ENCODE peak calls at places on chromosomes 3 and 15, in ten cellular contexts. One of them, this sample, is unnamed.

GRCh38 chr3:193087336-193087735 is 153.7 kb upstream of the PLAAT1 start:
- DNase-seq in PC-3: no peak
- DNase-seq in SJSA1: no peak
- DNase-seq in ovary: no peak
- DNase-seq in adipocyte: no peak
- DNase-seq in mucosa of descending colon: no peak
- DNase-seq in left ventricle myocardium inferior: no peak
- DNase-seq in mesenchymal stem cell: no peak
- DNase-seq in breast epithelium: no peak
- DNase-seq in GM23248: no peak
- DNase-seq in this sample: no peak

GRCh38 chr3:45109736-45110135 is 36.4 kb downstream of the CDCP1 start:
- DNase-seq in PC-3: no peak
- DNase-seq in SJSA1: no peak
- DNase-seq in ovary: no peak
- DNase-seq in adipocyte: no peak
- DNase-seq in mucosa of descending colon: peak; percentile 24
- DNase-seq in left ventricle myocardium inferior: no peak
- DNase-seq in mesenchymal stem cell: peak; percentile 84
- DNase-seq in breast epithelium: no peak
- DNase-seq in GM23248: no peak
- DNase-seq in this sample: no peak

GRCh38 chr15:95874625-95875024 is 455.9 kb upstream of the NR2F2 start:
- DNase-seq in PC-3: no peak
- DNase-seq in SJSA1: no peak
- DNase-seq in ovary: no peak
- DNase-seq in adipocyte: peak; percentile 48
- DNase-seq in mucosa of descending colon: no peak
- DNase-seq in left ventricle myocardium inferior: no peak
- DNase-seq in mesenchymal stem cell: no peak
- DNase-seq in breast epithelium: no peak
- DNase-seq in GM23248: no peak
- DNase-seq in this sample: no peak

GRCh38 chr3:53122933-53123305 is 7.3 kb downstream of the RFT1 start:
- DNase-seq in PC-3: no peak
- DNase-seq in SJSA1: no peak
- DNase-seq in ovary: no peak
- DNase-seq in adipocyte: no peak
- DNase-seq in mucosa of descending colon: no peak
- DNase-seq in left ventricle myocardium inferior: no peak
- DNase-seq in mesenchymal stem cell: no peak
- DNase-seq in breast epithelium: no peak
- DNase-seq in GM23248: no peak
- DNase-seq in this sample: no peak

GRCh38 chr15:58243083-58243482 is 104.9 kb downstream of the AQP9 start:
- DNase-seq in PC-3: no peak
- DNase-seq in SJSA1: no peak
- DNase-seq in ovary: no peak
- DNase-seq in adipocyte: no peak
- DNase-seq in mucosa of descending colon: no peak
- DNase-seq in left ventricle myocardium inferior: no peak
- DNase-seq in mesenchymal stem cell: no peak
- DNase-seq in breast epithelium: no peak
- DNase-seq in GM23248: no peak
- DNase-seq in this sample: no peak

GRCh38 chr15:64599226-64599625 is 138.8 kb downstream of the ZNF609 start:
- DNase-seq in PC-3: no peak
- DNase-seq in SJSA1: no peak
- DNase-seq in ovary: no peak
- DNase-seq in adipocyte: no peak
- DNase-seq in mucosa of descending colon: no peak
- DNase-seq in left ventricle myocardium inferior: no peak
- DNase-seq in mesenchymal stem cell: no peak
- DNase-seq in breast epithelium: no peak
- DNase-seq in GM23248: no peak
- DNase-seq in this sample: no peak

GRCh38 chr3:43883729-43884396 is 193.1 kb downstream of the ABHD5 start:
- DNase-seq in PC-3: no peak
- DNase-seq in SJSA1: no peak
- DNase-seq in ovary: peak; percentile 78
- DNase-seq in adipocyte: no peak
- DNase-seq in mucosa of descending colon: no peak
- DNase-seq in left ventricle myocardium inferior: no peak
- DNase-seq in mesenchymal stem cell: no peak
- DNase-seq in breast epithelium: peak; percentile 74
- DNase-seq in GM23248: no peak
- DNase-seq in this sample: no peak

GRCh38 chr3:169660709-169661566 is 2.6 kb downstream of the MECOM start:
- DNase-seq in PC-3: no peak
- DNase-seq in SJSA1: no peak
- DNase-seq in ovary: no peak
- DNase-seq in adipocyte: peak; percentile 74
- DNase-seq in mucosa of descending colon: peak; percentile 53
- DNase-seq in left ventricle myocardium inferior: no peak
- DNase-seq in mesenchymal stem cell: peak; percentile 51
- DNase-seq in breast epithelium: no peak
- DNase-seq in GM23248: peak; percentile 50
- DNase-seq in this sample: peak; percentile 20

GRCh38 chr3:134251731-134252391 is 1.2 kb upstream of the RYK start:
- DNase-seq in PC-3: no peak
- DNase-seq in SJSA1: no peak
- DNase-seq in ovary: peak; percentile 56
- DNase-seq in adipocyte: no peak
- DNase-seq in mucosa of descending colon: no peak
- DNase-seq in left ventricle myocardium inferior: peak; percentile 42
- DNase-seq in mesenchymal stem cell: no peak
- DNase-seq in breast epithelium: no peak
- DNase-seq in GM23248: no peak
- DNase-seq in this sample: peak; percentile 51

GRCh38 chr3:99686955-99687612 is 48.7 kb downstream of the COL8A1 start:
- DNase-seq in PC-3: peak; percentile 82
- DNase-seq in SJSA1: peak; percentile 67
- DNase-seq in ovary: peak; percentile 61
- DNase-seq in adipocyte: peak; percentile 79
- DNase-seq in mucosa of descending colon: peak; percentile 82
- DNase-seq in left ventricle myocardium inferior: peak; percentile 40
- DNase-seq in mesenchymal stem cell: peak; percentile 74
- DNase-seq in breast epithelium: no peak
- DNase-seq in GM23248: peak; percentile 73
- DNase-seq in this sample: peak; percentile 64

GRCh38 chr3:127456471-127457093 is 134.0 kb downstream of the TPRA1 start:
- DNase-seq in PC-3: peak; percentile 69
- DNase-seq in SJSA1: no peak
- DNase-seq in ovary: peak; percentile 34
- DNase-seq in adipocyte: peak; percentile 31
- DNase-seq in mucosa of descending colon: no peak
- DNase-seq in left ventricle myocardium inferior: no peak
- DNase-seq in mesenchymal stem cell: peak; percentile 53
- DNase-seq in breast epithelium: no peak
- DNase-seq in GM23248: peak; percentile 87
- DNase-seq in this sample: peak; percentile 63

GRCh38 chr3:50525987-50526386 is 22.6 kb upstream of the CACNA2D2 start:
- DNase-seq in PC-3: peak; percentile 53
- DNase-seq in SJSA1: no peak
- DNase-seq in ovary: no peak
- DNase-seq in adipocyte: peak; percentile 48
- DNase-seq in mucosa of descending colon: peak; percentile 66
- DNase-seq in left ventricle myocardium inferior: peak; percentile 42
- DNase-seq in mesenchymal stem cell: peak; percentile 45
- DNase-seq in breast epithelium: no peak
- DNase-seq in GM23248: peak; percentile 67
- DNase-seq in this sample: peak; percentile 89

GRCh38 chr3:16300881-16301359 is 35.9 kb downstream of the OXNAD1 start:
- DNase-seq in PC-3: no peak
- DNase-seq in SJSA1: no peak
- DNase-seq in ovary: no peak
- DNase-seq in adipocyte: no peak
- DNase-seq in mucosa of descending colon: peak; percentile 25
- DNase-seq in left ventricle myocardium inferior: no peak
- DNase-seq in mesenchymal stem cell: no peak
- DNase-seq in breast epithelium: no peak
- DNase-seq in GM23248: no peak
- DNase-seq in this sample: no peak

GRCh38 chr15:43511012-43511885 is 6.2 kb upstream of the MAP1A start:
- DNase-seq in PC-3: peak; percentile 46
- DNase-seq in SJSA1: no peak
- DNase-seq in ovary: no peak
- DNase-seq in adipocyte: peak; percentile 58
- DNase-seq in mucosa of descending colon: peak; percentile 25
- DNase-seq in left ventricle myocardium inferior: no peak
- DNase-seq in mesenchymal stem cell: peak; percentile 50
- DNase-seq in breast epithelium: no peak
- DNase-seq in GM23248: peak; percentile 28
- DNase-seq in this sample: peak; percentile 50

GRCh38 chr3:123755508-123755907 is 128.6 kb downstream of the MYLK start:
- DNase-seq in PC-3: no peak
- DNase-seq in SJSA1: no peak
- DNase-seq in ovary: no peak
- DNase-seq in adipocyte: no peak
- DNase-seq in mucosa of descending colon: peak; percentile 28
- DNase-seq in left ventricle myocardium inferior: no peak
- DNase-seq in mesenchymal stem cell: no peak
- DNase-seq in breast epithelium: no peak
- DNase-seq in GM23248: peak; percentile 43
- DNase-seq in this sample: no peak
- H3K4me1 ChIP-seq in PC-3: peaks cover 38% of the 10 kb centered on the region
- H3K4me1 ChIP-seq in SJSA1: peaks cover 59% of the 10 kb centered on the region
- H3K4me1 ChIP-seq in ovary: peaks cover 3% of the 10 kb centered on the region
- H3K4me1 ChIP-seq in adipocyte: peaks cover 55% of the 10 kb centered on the region
- H3K4me1 ChIP-seq in mucosa of descending colon: peaks cover 17% of the 10 kb centered on the region
- H3K4me1 ChIP-seq in left ventricle myocardium inferior: peaks cover 25% of the 10 kb centered on the region
- H3K4me1 ChIP-seq in mesenchymal stem cell: peaks cover 31% of the 10 kb centered on the region
- H3K4me1 ChIP-seq in breast epithelium: peaks cover 3% of the 10 kb centered on the region
- H3K4me1 ChIP-seq in GM23248: peaks cover 78% of the 10 kb centered on the region
- H3K4me1 ChIP-seq in this sample: no peaks in the 10 kb centered on the region

GRCh38 chr15:74584779-74585178 is 30.9 kb upstream of the CLK3 start:
- DNase-seq in PC-3: no peak
- DNase-seq in SJSA1: no peak
- DNase-seq in ovary: no peak
- DNase-seq in adipocyte: no peak
- DNase-seq in mucosa of descending colon: no peak
- DNase-seq in left ventricle myocardium inferior: no peak
- DNase-seq in mesenchymal stem cell: no peak
- DNase-seq in breast epithelium: no peak
- DNase-seq in GM23248: no peak
- DNase-seq in this sample: no peak
- H3K36me3 ChIP-seq in PC-3: peaks cover 13% of the 10 kb centered on the region
- H3K36me3 ChIP-seq in SJSA1: peaks cover under 1% of the 10 kb centered on the region
- H3K36me3 ChIP-seq in ovary: no peaks in the 10 kb centered on the region
- H3K36me3 ChIP-seq in adipocyte: no peaks in the 10 kb centered on the region
- H3K36me3 ChIP-seq in mucosa of descending colon: no peaks in the 10 kb centered on the region
- H3K36me3 ChIP-seq in left ventricle myocardium inferior: peaks cover under 1% of the 10 kb centered on the region
- H3K36me3 ChIP-seq in mesenchymal stem cell: peaks cover 12% of the 10 kb centered on the region
- H3K36me3 ChIP-seq in breast epithelium: no peaks in the 10 kb centered on the region
- H3K36me3 ChIP-seq in GM23248: no peaks in the 10 kb centered on the region
- H3K36me3 ChIP-seq in this sample: peaks cover 9% of the 10 kb centered on the region

DNA sequence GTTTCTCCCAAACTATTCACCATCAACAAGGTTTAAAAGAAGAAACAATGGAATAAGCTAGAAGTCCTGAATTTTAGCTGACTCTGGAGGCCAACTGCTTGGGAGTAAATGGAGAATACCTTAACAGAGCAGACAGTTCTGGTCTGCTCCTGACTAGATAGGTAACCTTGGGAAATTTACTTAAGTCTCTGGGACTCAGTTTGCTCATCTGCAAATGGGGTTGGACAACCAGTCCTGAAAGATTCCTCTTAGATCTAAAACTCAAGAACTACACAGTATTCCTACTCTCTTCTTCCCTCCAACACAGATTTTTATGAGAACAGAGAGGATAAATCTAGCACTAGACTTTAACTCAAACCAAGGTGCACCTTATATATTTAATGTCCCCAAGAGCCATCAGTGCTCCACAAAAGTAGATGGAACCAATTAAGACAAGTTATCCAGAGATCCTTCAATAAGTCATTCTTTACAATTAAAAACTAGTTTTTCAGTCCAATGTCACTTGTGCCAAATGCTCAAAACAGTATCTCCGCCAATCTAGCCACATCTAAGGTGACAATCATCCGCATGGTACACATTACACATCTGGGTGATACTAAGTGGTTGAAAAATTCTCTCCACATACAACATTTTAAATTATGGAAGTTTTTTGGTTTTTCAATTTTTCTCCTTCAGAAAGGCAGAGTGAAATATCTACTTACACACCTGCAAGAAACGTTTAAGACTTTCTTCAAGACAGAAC is 1.5 kb downstream of the RHOA start:
- DNase-seq in PC-3: no peak
- DNase-seq in SJSA1: no peak
- DNase-seq in ovary: no peak
- DNase-seq in adipocyte: no peak
- DNase-seq in mucosa of descending colon: no peak
- DNase-seq in left ventricle myocardium inferior: no peak
- DNase-seq in mesenchymal stem cell: no peak
- DNase-seq in breast epithelium: no peak
- DNase-seq in GM23248: no peak
- DNase-seq in this sample: no peak
- H3K4me1 ChIP-seq in PC-3: peaks cover 28% of the 10 kb centered on the region
- H3K4me1 ChIP-seq in SJSA1: peaks cover 30% of the 10 kb centered on the region
- H3K4me1 ChIP-seq in ovary: peaks cover 13% of the 10 kb centered on the region
- H3K4me1 ChIP-seq in adipocyte: peaks cover 58% of the 10 kb centered on the region
- H3K4me1 ChIP-seq in mucosa of descending colon: peaks cover 45% of the 10 kb centered on the region
- H3K4me1 ChIP-seq in left ventricle myocardium inferior: peaks cover 93% of the 10 kb centered on the region
- H3K4me1 ChIP-seq in mesenchymal stem cell: peaks cover 20% of the 10 kb centered on the region
- H3K4me1 ChIP-seq in breast epithelium: peaks cover 7% of the 10 kb centered on the region
- H3K4me1 ChIP-seq in GM23248: peaks cover 51% of the 10 kb centered on the region
- H3K4me1 ChIP-seq in this sample: peaks cover 26% of the 10 kb centered on the region

GRCh38 chr3:123948449-123948848 is 12.6 kb downstream of the CCDC14 start:
- DNase-seq in PC-3: no peak
- DNase-seq in SJSA1: no peak
- DNase-seq in ovary: no peak
- DNase-seq in adipocyte: no peak
- DNase-seq in mucosa of descending colon: peak; percentile 19
- DNase-seq in left ventricle myocardium inferior: no peak
- DNase-seq in mesenchymal stem cell: no peak
- DNase-seq in breast epithelium: no peak
- DNase-seq in GM23248: no peak
- DNase-seq in this sample: no peak

GRCh38 chr3:123952844-123953520 is 8.0 kb downstream of the CCDC14 start:
- DNase-seq in PC-3: no peak
- DNase-seq in SJSA1: no peak
- DNase-seq in ovary: no peak
- DNase-seq in adipocyte: no peak
- DNase-seq in mucosa of descending colon: no peak
- DNase-seq in left ventricle myocardium inferior: no peak
- DNase-seq in mesenchymal stem cell: no peak
- DNase-seq in breast epithelium: no peak
- DNase-seq in GM23248: no peak
- DNase-seq in this sample: no peak

GRCh38 chr3:123951522-123952447 is 9.2 kb downstream of the CCDC14 start:
- DNase-seq in PC-3: no peak
- DNase-seq in SJSA1: no peak
- DNase-seq in ovary: no peak
- DNase-seq in adipocyte: peak; percentile 41
- DNase-seq in mucosa of descending colon: no peak
- DNase-seq in left ventricle myocardium inferior: no peak
- DNase-seq in mesenchymal stem cell: no peak
- DNase-seq in breast epithelium: no peak
- DNase-seq in GM23248: peak; percentile 50
- DNase-seq in this sample: no peak

GRCh38 chr3:123947482-123947881 is 13.5 kb downstream of the CCDC14 start:
- DNase-seq in PC-3: no peak
- DNase-seq in SJSA1: no peak
- DNase-seq in ovary: no peak
- DNase-seq in adipocyte: peak; percentile 16
- DNase-seq in mucosa of descending colon: no peak
- DNase-seq in left ventricle myocardium inferior: no peak
- DNase-seq in mesenchymal stem cell: no peak
- DNase-seq in breast epithelium: no peak
- DNase-seq in GM23248: peak; percentile 24
- DNase-seq in this sample: no peak

GRCh38 chr3:123949606-123950005 is 11.4 kb downstream of the CCDC14 start:
- DNase-seq in PC-3: no peak
- DNase-seq in SJSA1: no peak
- DNase-seq in ovary: no peak
- DNase-seq in adipocyte: peak; percentile 56
- DNase-seq in mucosa of descending colon: no peak
- DNase-seq in left ventricle myocardium inferior: no peak
- DNase-seq in mesenchymal stem cell: peak; percentile 39
- DNase-seq in breast epithelium: no peak
- DNase-seq in GM23248: peak; percentile 84
- DNase-seq in this sample: no peak
- H3K36me3 ChIP-seq in PC-3: peaks cover 60% of the 10 kb centered on the region
- H3K36me3 ChIP-seq in SJSA1: peaks cover 72% of the 10 kb centered on the region
- H3K36me3 ChIP-seq in ovary: no peaks in the 10 kb centered on the region
- H3K36me3 ChIP-seq in adipocyte: peaks cover 49% of the 10 kb centered on the region
- H3K36me3 ChIP-seq in mucosa of descending colon: no peaks in the 10 kb centered on the region
- H3K36me3 ChIP-seq in left ventricle myocardium inferior: peaks cover 65% of the 10 kb centered on the region
- H3K36me3 ChIP-seq in mesenchymal stem cell: peaks cover 56% of the 10 kb centered on the region
- H3K36me3 ChIP-seq in breast epithelium: no peaks in the 10 kb centered on the region
- H3K36me3 ChIP-seq in GM23248: peaks cover 35% of the 10 kb centered on the region
- H3K36me3 ChIP-seq in this sample: peaks cover 56% of the 10 kb centered on the region

This sample was measured in cardiac muscle cell.